ENCODE peak calls at places on chromosomes 1 and 21, in seven cellular contexts. One of them, this sample, is unnamed.

GRCh38 chr1:59730759-59731478 is 83.8 kb upstream of the HOOK1 start:
- DNase-seq in H1: no peak
- DNase-seq in GM12878: no peak
- DNase-seq in K562: peak
- DNase-seq in HCT116: peak
- DNase-seq in SK-N-SH: no peak
- DNase-seq in HepG2: peak
- DNase-seq in this sample: peak

GRCh38 chr1:8776104-8776503 is 41.3 kb downstream of the RERE start:
- DNase-seq in HepG2: no peak
- DNase-seq in GM12878: no peak
- DNase-seq in K562: no peak
- DNase-seq in HCT116: no peak
- DNase-seq in H1: no peak
- DNase-seq in SK-N-SH: no peak
- DNase-seq in this sample: no peak

GRCh38 chr1:67213164-67213563 is 46.9 kb downstream of the IL23R start:
- DNase-seq in H1: no peak
- DNase-seq in HepG2: peak
- DNase-seq in GM12878: no peak
- DNase-seq in SK-N-SH: peak
- DNase-seq in HCT116: peak
- DNase-seq in K562: peak
- DNase-seq in this sample: no peak

GRCh38 chr21:33940164-33940563 is 24.6 kb upstream of the ATP5PO start:
- DNase-seq in GM12878: no peak
- DNase-seq in HCT116: no peak
- DNase-seq in K562: no peak
- DNase-seq in SK-N-SH: no peak
- DNase-seq in H1: peak
- DNase-seq in HepG2: no peak
- DNase-seq in this sample: no peak

GRCh38 chr1:87783315-87783714 is 454.6 kb downstream of the LMO4 start:
- DNase-seq in SK-N-SH: no peak
- DNase-seq in K562: no peak
- DNase-seq in HepG2: no peak
- DNase-seq in H1: no peak
- DNase-seq in GM12878: no peak
- DNase-seq in HCT116: no peak
- DNase-seq in this sample: no peak

GRCh38 chr1:179529482-179529881 is 46.3 kb downstream of the NPHS2 start:
- DNase-seq in SK-N-SH: no peak
- DNase-seq in GM12878: no peak
- DNase-seq in HepG2: no peak
- DNase-seq in HCT116: no peak
- DNase-seq in H1: no peak
- DNase-seq in K562: no peak
- DNase-seq in this sample: no peak

GRCh38 chr1:86757272-86757984 is 53.1 kb downstream of the SH3GLB1 start:
- DNase-seq in HCT116: no peak
- DNase-seq in SK-N-SH: no peak
- DNase-seq in GM12878: no peak
- DNase-seq in H1: no peak
- DNase-seq in K562: no peak
- DNase-seq in HepG2: no peak
- DNase-seq in this sample: no peak

GRCh38 chr1:84634536-84635205 is 55.6 kb downstream of the SSX2IP start:
- DNase-seq in HepG2: peak
- DNase-seq in HCT116: no peak
- DNase-seq in SK-N-SH: no peak
- DNase-seq in K562: no peak
- DNase-seq in GM12878: no peak
- DNase-seq in H1: no peak
- DNase-seq in this sample: no peak

GRCh38 chr1:113253187-113253966 is 136.9 kb upstream of the MAGI3 start:
- DNase-seq in K562: no peak
- DNase-seq in HepG2: no peak
- DNase-seq in HCT116: no peak
- DNase-seq in H1: no peak
- DNase-seq in GM12878: no peak
- DNase-seq in SK-N-SH: no peak
- DNase-seq in this sample: no peak

GRCh38 chr1:10778640-10779039 is 17.8 kb downstream of the CASZ1 start:
- DNase-seq in HepG2: no peak
- DNase-seq in HCT116: no peak
- DNase-seq in SK-N-SH: no peak
- DNase-seq in H1: no peak
- DNase-seq in GM12878: no peak
- DNase-seq in K562: no peak
- DNase-seq in this sample: no peak
- TF ChIP-seq SIN3A in HepG2: no peak
- TF ChIP-seq SIN3A in HCT116: no peak
- TF ChIP-seq SIN3A in SK-N-SH: no peak
- TF ChIP-seq SIN3A in H1: no peak
- TF ChIP-seq SIN3A in GM12878: no peak
- TF ChIP-seq SIN3A in K562: no peak
- TF ChIP-seq SIN3A in this sample: no peak

GRCh38 chr21:40634141-40634540 is 212.8 kb downstream of the DSCAM start:
- DNase-seq in H1: no peak
- DNase-seq in K562: no peak
- DNase-seq in GM12878: no peak
- DNase-seq in HepG2: no peak
- DNase-seq in HCT116: no peak
- DNase-seq in SK-N-SH: no peak
- DNase-seq in this sample: no peak
- TF ChIP-seq SIN3A in H1: no peak
- TF ChIP-seq SIN3A in K562: no peak
- TF ChIP-seq SIN3A in GM12878: no peak
- TF ChIP-seq SIN3A in HepG2: no peak
- TF ChIP-seq SIN3A in HCT116: no peak
- TF ChIP-seq SIN3A in SK-N-SH: no peak
- TF ChIP-seq SIN3A in this sample: no peak

GRCh38 chr1:81377406-81377805 is 423.3 kb upstream of the ADGRL2 start:
- DNase-seq in H1: no peak
- DNase-seq in SK-N-SH: no peak
- DNase-seq in K562: no peak
- DNase-seq in GM12878: no peak
- DNase-seq in HCT116: no peak
- DNase-seq in HepG2: no peak
- DNase-seq in this sample: no peak
- TF ChIP-seq SIN3A in H1: no peak
- TF ChIP-seq SIN3A in SK-N-SH: no peak
- TF ChIP-seq SIN3A in K562: no peak
- TF ChIP-seq SIN3A in GM12878: no peak
- TF ChIP-seq SIN3A in HCT116: no peak
- TF ChIP-seq SIN3A in HepG2: no peak
- TF ChIP-seq SIN3A in this sample: no peak

DNA sequence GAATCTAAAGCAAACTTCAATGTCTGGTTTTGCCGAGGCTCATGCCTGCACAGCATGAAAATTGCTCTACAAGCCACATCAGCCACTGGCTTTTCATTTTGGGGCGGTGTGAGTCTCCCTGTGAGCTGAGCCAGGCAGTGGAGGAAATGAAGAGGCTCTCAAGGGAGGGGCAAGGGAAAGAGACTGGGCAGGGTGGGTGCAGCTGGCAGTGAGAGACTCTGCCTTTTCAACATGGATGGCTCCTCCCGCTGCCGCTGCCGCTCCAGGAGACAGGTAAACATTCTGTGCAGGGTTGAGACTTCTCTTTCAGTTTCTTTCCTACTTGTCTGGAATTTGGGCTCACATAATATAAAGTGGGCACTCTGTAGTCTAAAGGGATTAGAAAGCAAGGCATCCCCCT is 11.3 kb upstream of the CTSE start:
- DNase-seq in HepG2: no peak
- DNase-seq in HCT116: no peak
- DNase-seq in H1: peak
- DNase-seq in K562: no peak
- DNase-seq in GM12878: no peak
- DNase-seq in SK-N-SH: no peak
- DNase-seq in this sample: no peak
- TF ChIP-seq SIN3A in HepG2: no peak
- TF ChIP-seq SIN3A in HCT116: no peak
- TF ChIP-seq SIN3A in H1: no peak
- TF ChIP-seq SIN3A in K562: no peak
- TF ChIP-seq SIN3A in GM12878: no peak
- TF ChIP-seq SIN3A in SK-N-SH: no peak
- TF ChIP-seq SIN3A in this sample: no peak

GRCh38 chr1:198830397-198830796 is 191.6 kb downstream of the PTPRC start:
- DNase-seq in K562: no peak
- DNase-seq in H1: no peak
- DNase-seq in SK-N-SH: no peak
- DNase-seq in HCT116: no peak
- DNase-seq in GM12878: no peak
- DNase-seq in HepG2: no peak
- DNase-seq in this sample: no peak

GRCh38 chr1:198833706-198834497 is 195.1 kb downstream of the PTPRC start:
- DNase-seq in HepG2: no peak
- DNase-seq in HCT116: no peak
- DNase-seq in GM12878: no peak
- DNase-seq in SK-N-SH: no peak
- DNase-seq in H1: no peak
- DNase-seq in K562: no peak
- DNase-seq in this sample: no peak

GRCh38 chr1:198825254-198825653 is 186.4 kb downstream of the PTPRC start:
- DNase-seq in GM12878: no peak
- DNase-seq in H1: no peak
- DNase-seq in K562: no peak
- DNase-seq in HCT116: no peak
- DNase-seq in SK-N-SH: no peak
- DNase-seq in HepG2: no peak
- DNase-seq in this sample: no peak

GRCh38 chr1:198829948-198830347 is 191.1 kb downstream of the PTPRC start:
- DNase-seq in K562: peak
- DNase-seq in H1: no peak
- DNase-seq in HCT116: no peak
- DNase-seq in GM12878: no peak
- DNase-seq in SK-N-SH: no peak
- DNase-seq in HepG2: no peak
- DNase-seq in this sample: no peak

GRCh38 chr1:198829356-198829755 is 190.5 kb downstream of the PTPRC start:
- DNase-seq in K562: no peak
- DNase-seq in H1: no peak
- DNase-seq in SK-N-SH: no peak
- DNase-seq in HCT116: no peak
- DNase-seq in GM12878: no peak
- DNase-seq in HepG2: no peak
- DNase-seq in this sample: no peak
- TF ChIP-seq SIN3A in K562: no peak
- TF ChIP-seq SIN3A in H1: no peak
- TF ChIP-seq SIN3A in SK-N-SH: no peak
- TF ChIP-seq SIN3A in HCT116: no peak
- TF ChIP-seq SIN3A in GM12878: no peak
- TF ChIP-seq SIN3A in HepG2: no peak
- TF ChIP-seq SIN3A in this sample: no peak

DNA sequence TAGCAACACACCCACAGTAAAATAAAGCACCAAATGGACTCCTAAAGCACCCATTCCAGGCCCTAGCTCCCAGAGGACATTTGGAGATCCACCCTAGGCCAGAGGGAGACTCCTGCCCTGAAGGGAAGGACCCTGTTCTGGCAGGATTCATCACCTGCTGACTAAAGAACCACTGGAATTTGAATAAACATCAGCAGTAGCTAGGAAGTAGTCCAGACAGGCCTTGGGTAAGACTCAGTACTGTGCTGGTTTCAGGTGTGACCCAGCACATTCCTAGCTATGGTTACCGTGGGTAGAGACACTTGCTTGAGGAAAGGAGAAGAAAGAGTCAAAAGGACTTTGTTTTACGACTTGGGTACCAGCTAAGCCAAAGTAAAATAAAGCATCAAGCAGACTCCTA is 92.7 kb upstream of the LRRC7 start:
- DNase-seq in HepG2: no peak
- DNase-seq in H1: no peak
- DNase-seq in K562: no peak
- DNase-seq in GM12878: no peak
- DNase-seq in SK-N-SH: no peak
- DNase-seq in HCT116: no peak
- DNase-seq in this sample: no peak
- TF ChIP-seq SIN3A in HepG2: no peak
- TF ChIP-seq SIN3A in H1: no peak
- TF ChIP-seq SIN3A in K562: no peak
- TF ChIP-seq SIN3A in GM12878: no peak
- TF ChIP-seq SIN3A in SK-N-SH: no peak
- TF ChIP-seq SIN3A in HCT116: no peak
- TF ChIP-seq SIN3A in this sample: no peak